ENCODE peak calls at places on chromosome 16, in ten cellular contexts. Z, I, D, K, Y, J, L, W, O and U are unnamed samples.

GRCh38 chr16:75420987-75421819 is 12.1 kb downstream of the CFDP1 start:
- DNase-seq in Z (peak), I (no peak), D (peak), K (peak), Y (peak), J (peak), L (peak), W (peak), O (no peak), U (no peak)

GRCh38 chr16:24562811-24563210 is 23.4 kb downstream of the RBBP6 start:
- DNase-seq in Z (no peak), I (no peak), D (no peak), K (no peak), Y (no peak), J (no peak), L (no peak), W (no peak), O (no peak), U (no peak)

GRCh38 chr16:10622036-10622921 is 41.9 kb upstream of the EMP2 start:
- DNase-seq in Z (no peak), I (no peak), D (peak), K (no peak), Y (no peak), J (no peak), L (peak), W (no peak), O (no peak), U (no peak)

GRCh38 chr16:19223235-19223847 is 55.3 kb downstream of the SYT17 start:
- DNase-seq in Z (no peak), I (peak), D (peak), K (no peak), Y (peak), J (no peak), L (no peak), W (no peak), O (no peak), U (no peak)

GRCh38 chr16:22206847-22207714 is 1.0 kb downstream of the EEF2K start:
- DNase-seq in Z (peak), I (peak), D (peak), K (peak), Y (peak), J (peak), L (peak), W (peak), O (peak), U (peak)

GRCh38 chr16:87471278-87472141 is 21.3 kb downstream of the ZCCHC14 start:
- DNase-seq in Z (no peak), I (no peak), D (no peak), K (no peak), Y (no peak), J (no peak), L (no peak), W (no peak), O (no peak), U (no peak)

GRCh38 chr16:75687361-75687760 is 10.6 kb upstream of the CPHXL2 start:
- DNase-seq in Z (no peak), I (peak), D (no peak), K (no peak), Y (no peak), J (no peak), L (no peak), W (no peak), O (no peak), U (peak)

GRCh38 chr16:30526137-30526822 is at the start of gene ZNF768:
- DNase-seq in Z (peak), I (no peak), D (peak), K (peak), Y (no peak), J (peak), L (peak), W (peak), O (no peak), U (peak)

GRCh38 chr16:4534151-4534790 is 4.3 kb downstream of the CDIP1 start:
- DNase-seq in Z (no peak), I (no peak), D (no peak), K (no peak), Y (no peak), J (no peak), L (no peak), W (no peak), O (no peak), U (no peak)

GRCh38 chr16:89920723-89921122 is 2.1 kb downstream of the MC1R start:
- DNase-seq in Z (no peak), I (no peak), D (no peak), K (no peak), Y (no peak), J (peak), L (no peak), W (peak), O (no peak), U (no peak)

GRCh38 chr16:49858200-49859129 is 2.6 kb upstream of the ZNF423 start:
- DNase-seq in Z (no peak), I (no peak), D (peak), K (peak), Y (no peak), J (no peak), L (peak), W (no peak), O (no peak), U (peak)

GRCh38 chr16:84178146-84178765 is 8.6 kb downstream of the TAF1C start:
- DNase-seq in Z (no peak), I (no peak), D (no peak), K (peak), Y (no peak), J (no peak), L (no peak), W (no peak), O (no peak), U (no peak)

GRCh38 chr16:76335187-76335974 is 58.2 kb downstream of the CNTNAP4 start:
- DNase-seq in Z (no peak), I (no peak), D (no peak), K (no peak), Y (no peak), J (no peak), L (no peak), W (no peak), O (no peak), U (no peak)

GRCh38 chr16:9597967-9598730 is 506.7 kb downstream of the HAPSTR1 start:
- DNase-seq in Z (no peak), I (no peak), D (no peak), K (no peak), Y (no peak), J (no peak), L (no peak), W (no peak), O (no peak), U (no peak)

GRCh38 chr16:88897696-88898425 is 31.4 kb upstream of the PABPN1L start:
- DNase-seq in Z (no peak), I (no peak), D (no peak), K (no peak), Y (no peak), J (no peak), L (no peak), W (no peak), O (no peak), U (no peak)

GRCh38 chr16:64893386-64893785 is 228.5 kb downstream of the CDH11 start:
- DNase-seq in Z (no peak), I (no peak), D (no peak), K (no peak), Y (no peak), J (no peak), L (no peak), W (peak), O (no peak), U (no peak)

GRCh38 chr16:52603015-52603414 is 56.1 kb upstream of the TOX3 start:
- DNase-seq in Z (no peak), I (no peak), D (no peak), K (no peak), Y (no peak), J (no peak), L (no peak), W (no peak), O (no peak), U (no peak)

GRCh38 chr16:28531777-28532744 is 6.7 kb downstream of the NUPR1 start:
- DNase-seq in Z (no peak), I (no peak), D (peak), K (peak), Y (peak), J (no peak), L (peak), W (no peak), O (no peak), U (no peak)

GRCh38 chr16:67555795-67556212 is 6.5 kb upstream of the CTCF start:
- DNase-seq in Z (no peak), I (no peak), D (no peak), K (no peak), Y (no peak), J (peak), L (no peak), W (peak), O (no peak), U (peak)

GRCh38 chr16:89009343-89010209 is 32.6 kb upstream of the CBFA2T3 start:
- DNase-seq in Z (no peak), I (peak), D (peak), K (no peak), Y (no peak), J (no peak), L (peak), W (no peak), O (no peak), U (no peak)

GRCh38 chr16:75138233-75138632 is 10.1 kb upstream of the ZFP1 start:
- DNase-seq in Z (no peak), I (no peak), D (no peak), K (no peak), Y (no peak), J (no peak), L (no peak), W (no peak), O (no peak), U (no peak)

GRCh38 chr16:20409398-20410152 is at the start of gene ACSM5:
- DNase-seq in Z (peak), I (no peak), D (peak), K (peak), Y (peak), J (no peak), L (no peak), W (no peak), O (no peak), U (peak)

GRCh38 chr16:90057738-90058173 is 19.4 kb downstream of the PRDM7 start:
- DNase-seq in Z (no peak), I (no peak), D (no peak), K (no peak), Y (no peak), J (peak), L (no peak), W (peak), O (no peak), U (peak)

GRCh38 chr16:85428168-85428898 is 184.8 kb upstream of the GSE1 start:
- DNase-seq in Z (no peak), I (peak), D (no peak), K (peak), Y (no peak), J (no peak), L (peak), W (no peak), O (peak), U (peak)

GRCh38 chr16:3094289-3095027 is 4.6 kb downstream of the ZSCAN10 start:
- DNase-seq in Z (no peak), I (peak), D (peak), K (no peak), Y (no peak), J (peak), L (no peak), W (peak), O (peak), U (peak)

GRCh38 chr16:3095869-3096268 is 3.2 kb downstream of the ZSCAN10 start:
- DNase-seq in Z (no peak), I (peak), D (no peak), K (no peak), Y (no peak), J (no peak), L (no peak), W (no peak), O (peak), U (peak)

GRCh38 chr16:3091551-3091950 is 7.5 kb downstream of the ZSCAN10 start:
- DNase-seq in Z (no peak), I (no peak), D (no peak), K (no peak), Y (no peak), J (no peak), L (no peak), W (no peak), O (no peak), U (peak)

GRCh38 chr16:3089717-3090592 is 9.1 kb downstream of the ZSCAN10 start:
- DNase-seq in Z (no peak), I (no peak), D (no peak), K (no peak), Y (no peak), J (no peak), L (no peak), W (no peak), O (no peak), U (peak)

DNA sequence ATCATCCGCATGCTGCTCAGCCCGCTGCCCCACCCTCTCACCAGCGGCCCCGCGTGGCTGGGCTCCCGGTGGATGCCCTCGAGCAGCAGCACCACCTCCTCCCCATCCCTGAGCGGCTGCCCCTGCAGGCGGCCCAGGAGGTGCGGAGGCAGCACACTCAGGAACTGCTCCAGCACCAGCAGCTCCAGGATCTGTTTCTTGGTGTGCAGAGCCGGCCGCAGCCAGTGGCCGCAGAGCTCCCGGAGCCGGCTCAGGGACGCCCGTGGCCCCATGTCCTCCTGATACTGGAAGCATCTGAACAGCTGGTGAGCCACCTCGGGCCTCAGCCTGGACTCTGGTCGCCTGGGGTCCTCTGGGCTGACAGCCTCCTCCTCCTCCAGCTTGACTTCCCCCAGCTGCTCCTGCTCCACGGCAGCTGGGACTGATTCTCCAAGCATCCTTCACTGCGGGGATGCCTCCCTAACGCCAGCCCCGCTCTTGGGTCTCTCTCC is 6.5 kb downstream of the ZSCAN10 start:
- DNase-seq in Z (no peak), I (no peak), D (no peak), K (no peak), Y (no peak), J (no peak), L (no peak), W (no peak), O (no peak), U (peak)
- TF ChIP-seq CTCF in Z (no peak), I (no peak), D (no peak), K (no peak), Y (no peak), J (no peak), L (no peak), W (no peak), O (no peak), U (no peak)

GRCh38 chr16:35391328-35391727 is 1931.9 kb downstream of the TP53TG3F start:
- DNase-seq in Z (no peak), I (peak), D (no peak), K (no peak), Y (no peak), J (peak), L (no peak), W (peak), O (no peak), U (no peak)
- TF ChIP-seq CTCF in Z (no peak), I (peak), D (peak), K (no peak), Y (peak), J (peak), L (peak), W (peak), O (no peak), U (peak)

GRCh38 chr16:13795131-13795530 is 124.8 kb upstream of the ERCC4 start:
- DNase-seq in Z (no peak), I (no peak), D (no peak), K (no peak), Y (no peak), J (no peak), L (no peak), W (no peak), O (no peak), U (no peak)
- TF ChIP-seq CTCF in Z (no peak), I (no peak), D (no peak), K (no peak), Y (no peak), J (no peak), L (no peak), W (no peak), O (no peak), U (no peak)

GRCh38 chr16:57986196-57986595 is 14.3 kb downstream of the ZNF319 start:
- DNase-seq in Z (no peak), I (no peak), D (no peak), K (no peak), Y (no peak), J (no peak), L (no peak), W (no peak), O (no peak), U (no peak)
- TF ChIP-seq CTCF in Z (no peak), I (no peak), D (no peak), K (no peak), Y (no peak), J (no peak), L (no peak), W (no peak), O (no peak), U (no peak)

GRCh38 chr16:15482748-15483118 is 48.3 kb downstream of the BMERB1 start:
- DNase-seq in Z (no peak), I (no peak), D (no peak), K (no peak), Y (no peak), J (no peak), L (no peak), W (no peak), O (no peak), U (no peak)
- TF ChIP-seq CTCF in Z (no peak), I (no peak), D (no peak), K (no peak), Y (no peak), J (no peak), L (no peak), W (no peak), O (no peak), U (no peak)

DNA sequence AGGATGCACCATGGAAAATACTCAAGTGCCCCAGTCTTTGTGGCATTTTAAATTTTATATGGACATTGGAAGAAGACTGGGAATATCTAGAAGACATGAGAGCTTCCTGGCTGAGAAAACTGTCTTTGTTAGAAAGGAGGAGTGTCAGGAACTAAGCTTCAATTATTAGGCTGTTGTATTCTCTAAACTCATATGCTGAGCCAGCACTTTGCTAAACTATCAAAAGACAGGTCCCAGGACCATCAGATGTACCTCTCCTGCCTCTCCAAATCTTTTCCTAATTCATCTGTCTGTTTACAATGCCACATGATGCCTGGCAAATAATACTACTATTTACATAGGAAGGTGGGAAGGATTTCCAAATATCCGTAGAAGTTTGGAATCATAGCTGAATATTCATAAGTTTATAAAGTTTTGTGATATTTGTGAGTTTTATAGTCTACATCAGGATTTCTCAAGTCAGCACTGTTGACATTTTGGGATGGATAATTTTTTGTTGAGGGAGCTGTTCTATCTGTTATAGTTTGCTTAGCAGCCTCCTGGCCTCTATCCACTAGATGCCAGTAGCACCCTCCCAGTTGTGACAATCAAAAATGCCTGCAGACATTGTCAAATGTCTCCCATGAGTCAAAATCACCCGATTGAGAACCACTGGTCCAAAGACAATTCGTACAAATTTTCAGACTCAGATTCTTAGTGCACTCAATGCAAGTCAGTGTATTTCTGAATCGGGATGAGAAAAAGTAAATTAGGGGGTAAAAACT is 61.2 kb upstream of the NETO2 start:
- DNase-seq in Z (no peak), I (no peak), D (no peak), K (no peak), Y (no peak), J (no peak), L (no peak), W (no peak), O (no peak), U (no peak)
- TF ChIP-seq CTCF in Z (no peak), I (no peak), D (no peak), K (no peak), Y (no peak), J (peak), L (no peak), W (no peak), O (no peak), U (no peak)

DNA sequence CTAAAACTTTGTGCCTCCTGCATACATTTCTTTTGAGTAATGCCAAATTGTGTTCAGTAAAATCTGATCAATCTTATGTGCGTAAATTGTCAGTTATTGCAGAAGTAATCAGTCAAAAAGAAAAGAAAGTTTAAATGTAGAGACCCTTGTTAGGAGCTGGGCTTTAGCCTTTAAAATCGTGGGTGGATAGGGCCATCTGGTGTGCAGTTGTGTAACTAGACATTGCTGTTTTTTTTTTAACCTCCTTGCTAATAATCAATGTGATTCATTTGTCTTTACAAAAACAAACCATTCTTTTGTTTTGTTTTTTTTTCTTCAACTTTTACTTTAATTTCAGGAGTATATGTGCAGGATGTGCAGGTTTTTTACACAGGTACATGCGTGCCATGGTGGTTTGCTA is 5.3 kb upstream of the WWOX start:
- DNase-seq in Z (no peak), I (no peak), D (no peak), K (no peak), Y (no peak), J (no peak), L (no peak), W (no peak), O (no peak), U (no peak)
- TF ChIP-seq CTCF in Z (no peak), I (no peak), D (no peak), K (no peak), Y (no peak), J (no peak), L (no peak), W (no peak), O (no peak), U (no peak)

GRCh38 chr16:1091992-1092552 is 4.0 kb downstream of the C1QTNF8 start:
- DNase-seq in Z (no peak), I (no peak), D (no peak), K (no peak), Y (no peak), J (no peak), L (no peak), W (no peak), O (no peak), U (no peak)

GRCh38 chr16:1090620-1091587 is 5.1 kb downstream of the C1QTNF8 start:
- DNase-seq in Z (no peak), I (no peak), D (peak), K (no peak), Y (no peak), J (no peak), L (no peak), W (no peak), O (no peak), U (no peak)

GRCh38 chr16:1089439-1089821 is 6.6 kb downstream of the C1QTNF8 start:
- DNase-seq in Z (no peak), I (no peak), D (no peak), K (no peak), Y (no peak), J (no peak), L (no peak), W (no peak), O (no peak), U (no peak)

GRCh38 chr16:1088295-1089170 is 7.5 kb downstream of the C1QTNF8 start:
- DNase-seq in Z (no peak), I (no peak), D (no peak), K (no peak), Y (no peak), J (no peak), L (no peak), W (no peak), O (no peak), U (no peak)

DNA sequence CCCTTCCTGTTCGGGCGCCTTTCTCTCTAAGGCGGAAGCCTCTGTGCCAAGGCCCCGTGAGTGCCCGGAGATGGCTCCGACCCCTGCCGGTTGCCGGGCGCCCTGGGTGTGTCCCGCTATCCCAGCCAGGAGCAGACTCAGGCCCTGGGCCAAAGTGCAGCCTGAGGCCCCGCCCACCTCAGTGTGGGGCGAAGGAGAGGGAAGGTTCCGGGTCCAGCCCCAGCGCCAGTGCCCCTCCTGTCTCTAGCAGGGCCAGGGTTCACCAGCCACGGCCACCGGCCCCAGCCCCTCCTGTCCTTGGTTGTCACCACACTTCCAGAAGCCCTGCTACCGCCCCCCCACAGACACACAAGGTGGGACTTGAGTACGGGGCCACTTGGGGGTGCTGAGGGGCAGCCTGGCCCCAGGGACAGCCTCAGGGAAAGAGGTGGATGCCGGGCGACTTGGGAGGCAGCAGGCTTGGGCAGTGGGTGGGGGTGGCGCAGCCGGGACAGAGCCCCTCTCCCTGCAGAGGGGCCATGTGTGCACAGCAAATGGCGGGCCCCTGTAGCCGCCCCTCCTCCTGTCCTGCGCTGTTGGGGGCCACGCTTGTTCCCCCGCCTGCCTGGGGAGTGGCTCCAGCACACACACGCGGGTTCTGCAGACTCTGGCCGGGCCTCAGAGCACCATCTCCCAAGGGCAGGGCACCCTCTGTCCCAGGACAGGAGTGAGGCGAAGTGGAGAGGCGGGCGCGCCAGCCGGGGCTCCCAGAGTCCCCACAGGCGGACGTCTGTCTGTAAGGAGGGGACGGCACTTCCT is 6.0 kb downstream of the C1QTNF8 start:
- DNase-seq in Z (no peak), I (no peak), D (no peak), K (peak), Y (no peak), J (no peak), L (no peak), W (no peak), O (no peak), U (no peak)
- TF ChIP-seq CTCF in Z (no peak), I (no peak), D (no peak), K (no peak), Y (no peak), J (no peak), L (no peak), W (no peak), O (no peak), U (no peak)